ENCODE peak calls at places on chromosomes 7 and 10, in seven cellular contexts. F is cardiac muscle cell, Y is HCT116, X is cardiac fibroblast, C is ovary, M is fibroblast of villous mesenchyme, U is A549. D is an unnamed sample.

GRCh38 chr7:133186060-133186459 is 66.8 kb upstream of the EXOC4 start:
- DNase-seq in Y (no peak), F (no peak), X (no peak), U (no peak), M (no peak), C (no peak), D (peak; percentile 67)

GRCh38 chr7:34451923-34452322 is 206.1 kb upstream of the NPSR1 start:
- DNase-seq in Y (no peak), F (no peak), X (peak; percentile 53), U (no peak), M (no peak), C (no peak), D (no peak)

GRCh38 chr7:114554781-114555537 is 140.3 kb downstream of the FOXP2 start:
- DNase-seq in C (no peak), F (no peak), Y (peak; percentile 23), U (no peak), M (peak; percentile 34), X (peak; percentile 63), D (no peak)

GRCh38 chr7:115707236-115707635 is 323.3 kb downstream of the TFEC start:
- DNase-seq in U (no peak), M (peak; percentile 16), X (peak; percentile 10), F (peak; percentile 38), C (no peak), Y (peak; percentile 66), D (no peak)

GRCh38 chr10:3876563-3876962 is 91.6 kb upstream of the KLF6 start:
- DNase-seq in C (no peak), U (no peak), X (no peak), M (no peak), F (no peak), Y (no peak), D (no peak)

GRCh38 chr7:4261038-4261960 is 420.8 kb upstream of the FOXK1 start:
- DNase-seq in Y (no peak), M (no peak), C (peak; percentile 31), F (no peak), U (no peak), X (no peak), D (no peak)

GRCh38 chr10:43998021-43998809 is 349.5 kb upstream of the ZNF32 start:
- DNase-seq in Y (no peak), M (no peak), C (no peak), F (peak; percentile 67), X (peak; percentile 72), U (no peak), D (no peak)

GRCh38 chr7:134737561-134738353 is 41.7 kb upstream of the CALD1 start:
- DNase-seq in M (peak; percentile 98), C (no peak), Y (no peak), U (no peak), F (no peak), X (peak; percentile 86), D (no peak)

GRCh38 chr10:70722820-70723424 is 50.6 kb downstream of the ADAMTS14 start:
- DNase-seq in Y (peak; percentile 66), C (no peak), U (no peak), F (no peak), X (peak; percentile 13), M (peak; percentile 48), D (no peak)

GRCh38 chr7:8871716-8872115 is 438.3 kb downstream of the NXPH1 start:
- DNase-seq in X (no peak), Y (no peak), M (no peak), F (no peak), U (no peak), C (no peak), D (no peak)

GRCh38 chr10:43939939-43940810 is 291.5 kb upstream of the ZNF32 start:
- DNase-seq in C (no peak), X (peak; percentile 33), U (no peak), F (no peak), M (peak; percentile 89), Y (no peak), D (no peak)

GRCh38 chr7:57425969-57426628 is 23.9 kb upstream of the ZNF716 start:
- DNase-seq in C (no peak), Y (no peak), F (no peak), M (no peak), X (no peak), U (no peak), D (no peak)
- TF ChIP-seq CTCF in C (no peak), Y (peak; percentile 32), F (no peak), M (no peak), X (no peak), U (no peak), D (no peak)

DNA sequence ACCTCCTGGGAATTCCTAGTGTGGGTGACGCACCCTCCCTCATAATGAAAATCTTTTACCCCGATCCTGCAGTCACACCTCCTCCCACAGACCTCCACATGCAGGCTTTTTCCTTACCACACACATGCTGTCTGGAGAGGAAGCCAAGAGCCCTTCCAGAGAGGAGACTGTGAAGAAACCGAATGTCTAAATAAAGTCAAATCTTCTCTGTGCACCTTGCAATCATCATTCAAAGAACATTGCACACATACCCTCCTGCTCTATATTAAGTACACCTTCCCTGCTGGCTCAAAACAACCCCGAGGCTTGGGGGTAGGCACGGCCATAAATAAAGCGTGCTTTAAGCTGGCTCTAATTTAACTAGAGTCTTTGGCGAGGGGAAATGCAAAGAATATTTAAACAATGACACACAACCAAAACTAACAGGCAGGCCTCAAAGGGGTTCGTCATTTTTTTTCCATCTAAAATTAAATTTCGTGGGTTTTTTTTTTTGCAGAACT is 34.9 kb downstream of the CALML3 start:
- DNase-seq in Y (no peak), F (no peak), C (peak; percentile 5), M (peak; percentile 70), X (peak; percentile 60), U (peak; percentile 37), D (no peak)
- H3K4me3 ChIP-seq in Y (no peak overlapping the region), F (no peak overlapping the region), C (no peak overlapping the region), M (no peak overlapping the region), X (no peak overlapping the region), U (no peak overlapping the region), D (no peak overlapping the region)

GRCh38 chr10:57593983-57594573 is 673.6 kb downstream of the IPMK start:
- DNase-seq in Y (no peak), C (no peak), X (no peak), F (no peak), U (peak; percentile 2), M (no peak), D (no peak)
- TF ChIP-seq CTCF in Y (no peak), C (no peak), X (peak; percentile 4), F (no peak), U (peak; percentile 9), M (no peak), D (peak; percentile 40)

DNA sequence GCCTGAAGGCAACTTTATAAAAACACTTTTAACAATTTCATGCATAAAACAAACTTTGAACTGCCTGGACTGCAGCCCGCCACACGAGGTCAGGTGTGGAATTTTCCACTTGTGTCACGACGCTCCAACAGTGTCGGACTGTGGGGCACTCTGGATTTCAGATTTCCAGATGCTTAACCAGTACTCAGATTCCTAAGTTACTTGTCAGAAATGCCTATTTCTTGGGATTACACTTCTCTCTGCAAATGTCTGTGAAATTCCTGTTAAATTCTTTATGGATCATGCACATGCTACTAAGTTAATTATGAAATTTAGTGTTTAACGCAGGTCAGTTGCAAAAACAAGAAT is 477 bp upstream of the GPER1 start:
- DNase-seq in X (no peak), C (no peak), F (no peak), Y (no peak), M (peak; percentile 53), U (no peak), D (no peak)
- H3K4me3 ChIP-seq in X (no peak overlapping the region), C (peak overlapping the region; percentile 40), F (peak overlapping the region; percentile 7), Y (peak overlapping the region; percentile 50), M (peak overlapping the region; percentile 63), U (no peak overlapping the region), D (peak overlapping the region; percentile 11)

GRCh38 chr10:21497177-21497807 is 28.2 kb downstream of the SKIDA1 start:
- DNase-seq in C (peak; percentile 89), F (peak; percentile 99), Y (peak; percentile 82), U (peak; percentile 96), M (peak; percentile 77), X (peak; percentile 93), D (peak; percentile 50)

GRCh38 chr10:21495686-21496284 is 29.7 kb downstream of the SKIDA1 start:
- DNase-seq in M (peak; percentile 78), Y (peak; percentile 67), X (peak; percentile 93), U (peak; percentile 94), F (peak; percentile 93), C (peak; percentile 94), D (peak; percentile 26)

GRCh38 chr10:21498416-21498815 is 27.1 kb downstream of the SKIDA1 start:
- DNase-seq in M (no peak), C (no peak), F (no peak), U (no peak), X (no peak), Y (no peak), D (no peak)

GRCh38 chr10:21495002-21495685 is 30.3 kb downstream of the SKIDA1 start:
- DNase-seq in C (peak; percentile 52), X (no peak), U (no peak), M (peak; percentile 22), F (no peak), Y (no peak), D (no peak)

GRCh38 chr10:21496285-21497176 is 29.0 kb downstream of the SKIDA1 start:
- DNase-seq in Y (no peak), C (peak; percentile 67), M (peak; percentile 38), F (peak; percentile 77), X (peak; percentile 45), U (peak; percentile 58), D (no peak)
- TF ChIP-seq CTCF in Y (peak; percentile 38), C (no peak), M (peak; percentile 29), F (peak; percentile 38), X (peak; percentile 33), U (peak; percentile 51), D (peak; percentile 65)

GRCh38 chr10:32972454-32972853 is 14.4 kb upstream of the ITGB1 start:
- DNase-seq in U (no peak), Y (no peak), M (no peak), C (no peak), X (no peak), F (no peak), D (no peak)

GRCh38 chr10:32976338-32976737 is 18.3 kb upstream of the ITGB1 start:
- DNase-seq in C (no peak), X (no peak), M (no peak), F (no peak), U (no peak), Y (no peak), D (no peak)

GRCh38 chr10:32970910-32971309 is 12.9 kb upstream of the ITGB1 start:
- DNase-seq in C (no peak), F (no peak), X (no peak), M (no peak), Y (no peak), U (no peak), D (no peak)

GRCh38 chr10:32971536-32972091 is 13.6 kb upstream of the ITGB1 start:
- DNase-seq in X (no peak), M (no peak), C (no peak), Y (no peak), U (no peak), F (peak; percentile 48), D (no peak)

DNA sequence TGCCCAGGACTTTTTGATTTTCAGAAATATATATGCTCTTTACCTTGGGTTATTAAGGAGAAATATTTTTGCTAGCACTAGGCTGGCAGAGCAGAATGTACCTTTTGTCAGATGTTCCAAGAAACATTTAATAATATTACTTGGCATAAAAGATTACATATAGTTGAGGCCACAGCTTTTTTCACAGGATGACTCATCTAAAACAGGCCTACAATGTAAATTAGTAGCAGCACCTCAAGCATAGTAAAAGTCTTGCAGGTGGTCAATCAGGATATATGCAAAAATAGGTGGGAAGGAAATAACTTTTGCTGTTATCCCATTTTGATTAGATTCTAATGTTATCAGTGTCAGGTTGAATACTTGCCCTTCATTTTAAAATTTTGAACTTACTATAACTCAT is 14.9 kb upstream of the ITGB1 start:
- DNase-seq in Y (no peak), X (no peak), F (no peak), C (no peak), M (no peak), U (no peak), D (no peak)
- H3K4me3 ChIP-seq in Y (no peak overlapping the region), X (no peak overlapping the region), F (no peak overlapping the region), C (no peak overlapping the region), M (no peak overlapping the region), U (no peak overlapping the region), D (no peak overlapping the region)

D was measured in LNCaP clone FGC.